ENCODE peak calls at places on chromosome 17, in five cellular contexts. T is GM12891, W is anterior cingulate cortex, M is mucosa of descending colon, V is midbrain. L is an unnamed sample.
A peak's percentile ranks its signal among the peaks of the same experiment; 100 is the strongest.

GRCh38 chr17:71084219-71084618 is 914.9 kb downstream of the KCNJ2 start:
- DNase-seq in T (no peak), W (no peak), M (no peak), V (no peak), L (no peak)

GRCh38 chr17:9517396-9517795 is 58.2 kb downstream of the STX8 start:
- DNase-seq in T (no peak), W (no peak), M (no peak), V (no peak), L (no peak)

GRCh38 chr17:8001976-8002645 is at the start of gene GUCY2D:
- DNase-seq in T (no peak), W (no peak), M (no peak), V (no peak), L (no peak)

GRCh38 chr17:79354173-79354820 is 256.6 kb downstream of the RBFOX3 start:
- DNase-seq in T (no peak), W (no peak), M (peak; percentile 12), V (no peak), L (no peak)

GRCh38 chr17:74921769-74922168 is 1.3 kb downstream of the USH1G start:
- DNase-seq in T (no peak), W (no peak), M (no peak), V (no peak), L (no peak)

GRCh38 chr17:35871415-35871814 is 2.7 kb upstream of the HEATR9 start:
- DNase-seq in T (no peak), W (no peak), M (no peak), V (no peak), L (no peak)

GRCh38 chr17:27502526-27503324 is 46.5 kb downstream of the KSR1 start:
- DNase-seq in T (no peak), W (no peak), M (no peak), V (no peak), L (no peak)

GRCh38 chr17:9443811-9444210 is 131.8 kb downstream of the STX8 start:
- DNase-seq in T (no peak), W (no peak), M (no peak), V (no peak), L (no peak)

GRCh38 chr17:80364091-80364691 is 50.8 kb upstream of the ENDOV start:
- DNase-seq in T (no peak), W (no peak), M (no peak), V (peak; percentile 27), L (no peak)

GRCh38 chr17:77131919-77132318 is 8.8 kb upstream of the SEC14L1 start:
- DNase-seq in T (no peak), W (no peak), M (no peak), V (no peak), L (no peak)

GRCh38 chr17:54426287-54426886 is 474.3 kb upstream of the TOM1L1 start:
- DNase-seq in T (no peak), W (no peak), M (no peak), V (no peak), L (no peak)

GRCh38 chr17:39461911-39462641 is 790 bp downstream of the CDK12 start:
- DNase-seq in T (no peak), W (no peak), M (no peak), V (peak; percentile 46), L (peak; percentile 74)

GRCh38 chr17:35900280-35900679 is 20.1 kb upstream of the CCL5 start:
- DNase-seq in T (no peak), W (no peak), M (no peak), V (no peak), L (no peak)

GRCh38 chr17:56125830-56126819 is 27.1 kb upstream of the ANKFN1 start:
- DNase-seq in T (no peak), W (no peak), M (no peak), V (no peak), L (no peak)

GRCh38 chr17:72446525-72447250 is 325.9 kb downstream of the SOX9 start:
- DNase-seq in T (no peak), W (no peak), M (peak; percentile 81), V (no peak), L (peak; percentile 82)

GRCh38 chr17:72182256-72182890 is 61.6 kb downstream of the SOX9 start:
- DNase-seq in T (no peak), W (no peak), M (no peak), V (peak; percentile 52), L (peak; percentile 33)

GRCh38 chr17:77248216-77249054 is 107.7 kb downstream of the SEC14L1 start:
- DNase-seq in T (no peak), W (no peak), M (no peak), V (no peak), L (no peak)

GRCh38 chr17:34254146-34254545 is 939 bp upstream of the CCL2 start:
- DNase-seq in T (no peak), W (no peak), M (no peak), V (no peak), L (no peak)

GRCh38 chr17:64533784-64534183 is 27.0 kb downstream of the CEP95 start:
- DNase-seq in T (no peak), W (no peak), M (no peak), V (no peak), L (no peak)

GRCh38 chr17:63349478-63350000 is 96.6 kb downstream of the CYB561 start:
- DNase-seq in T (no peak), W (no peak), M (no peak), V (no peak), L (no peak)

GRCh38 chr17:79305831-79306687 is 231.4 kb downstream of the ENGASE start:
- DNase-seq in T (no peak), W (no peak), M (no peak), V (no peak), L (no peak)

GRCh38 chr17:61863801-61864126 is 436 bp upstream of the BRIP1 start:
- DNase-seq in T (no peak), W (no peak), M (no peak), V (no peak), L (no peak)

GRCh38 chr17:40458001-40458791 is 14.9 kb downstream of the IGFBP4 start:
- DNase-seq in T (no peak), W (no peak), M (no peak), V (no peak), L (no peak)

GRCh38 chr17:73747221-73748002 is 103.2 kb upstream of the SDK2 start:
- DNase-seq in T (no peak), W (no peak), M (no peak), V (no peak), L (no peak)

GRCh38 chr17:79038545-79039135 is 14.7 kb downstream of the C1QTNF1 start:
- DNase-seq in T (no peak), W (no peak), M (no peak), V (no peak), L (no peak)

GRCh38 chr17:79909121-79909520 is 69.9 kb upstream of the CBX4 start:
- DNase-seq in T (no peak), W (no peak), M (no peak), V (no peak), L (no peak)

GRCh38 chr17:75238684-75239191 is 22.7 kb downstream of the GGA3 start:
- DNase-seq in T (peak; percentile 81), W (no peak), M (no peak), V (peak; percentile 20), L (peak; percentile 62)

GRCh38 chr17:2406903-2407790 is 6.3 kb upstream of the MNT start:
- DNase-seq in T (no peak), W (no peak), M (peak; percentile 89), V (no peak), L (peak; percentile 93)

GRCh38 chr17:74601944-74602572 is 10.0 kb upstream of the CD300LD start:
- DNase-seq in T (peak; percentile 41), W (no peak), M (no peak), V (peak; percentile 21), L (peak; percentile 46)